ENCODE peak calls at places on chromosome 16, in five cellular contexts. Y is cardiac muscle cell, V is transverse colon, O is fibroblast of lung, R is left lung. E is an unnamed sample. For H3K4me1, the result is how much of the 10 kb centered on the place peaks cover.

GRCh38 chr16:4244254-4244812 is 2.5 kb upstream of the SRL start:
- DNase-seq in Y (peak), V (no peak), O (no peak), R (no peak), E (no peak)

GRCh38 chr16:54160939-54161897 is 125.4 kb downstream of the IRX3 start:
- DNase-seq in Y (no peak), V (no peak), O (no peak), R (no peak), E (no peak)

GRCh38 chr16:4071686-4072561 is 44.3 kb downstream of the ADCY9 start:
- DNase-seq in Y (no peak), V (no peak), O (no peak), R (no peak), E (no peak)

GRCh38 chr16:20871935-20872815 is 28.0 kb downstream of the DCUN1D3 start:
- DNase-seq in Y (no peak), V (no peak), O (no peak), R (no peak), E (no peak)

GRCh38 chr16:53457670-53458069 is 23.4 kb downstream of the RBL2 start:
- DNase-seq in Y (no peak), V (peak), O (no peak), R (no peak), E (no peak)

GRCh38 chr16:52368899-52369298 is 178.0 kb downstream of the TOX3 start:
- DNase-seq in Y (no peak), V (no peak), O (no peak), R (no peak), E (no peak)

GRCh38 chr16:65283238-65283651 is 161.4 kb upstream of the CDH11 start:
- DNase-seq in Y (peak), V (no peak), O (no peak), R (no peak), E (no peak)

GRCh38 chr16:65908568-65908967 is 457.9 kb upstream of the CDH5 start:
- DNase-seq in Y (no peak), V (no peak), O (no peak), R (no peak), E (no peak)

GRCh38 chr16:83615553-83615952 is 192.2 kb upstream of the HSBP1 start:
- DNase-seq in Y (peak), V (no peak), O (peak), R (no peak), E (no peak)

GRCh38 chr16:23268561-23268960 is 33.5 kb upstream of the SCNN1B start:
- DNase-seq in Y (no peak), V (no peak), O (no peak), R (no peak), E (no peak)

GRCh38 chr16:11094075-11094593 is 149.8 kb downstream of the CLEC16A start:
- DNase-seq in Y (peak), V (peak), O (peak), R (peak), E (no peak)

GRCh38 chr16:12729448-12729847 is 74.2 kb downstream of the CPPED1 start:
- DNase-seq in Y (peak), V (no peak), O (peak), R (no peak), E (no peak)

GRCh38 chr16:79790854-79791253 is 190.3 kb upstream of the MAF start:
- DNase-seq in Y (no peak), V (no peak), O (no peak), R (no peak), E (no peak)
- H3K27ac ChIP-seq in Y (no peak), V (no peak), O (no peak), R (no peak), E (no peak)

DNA sequence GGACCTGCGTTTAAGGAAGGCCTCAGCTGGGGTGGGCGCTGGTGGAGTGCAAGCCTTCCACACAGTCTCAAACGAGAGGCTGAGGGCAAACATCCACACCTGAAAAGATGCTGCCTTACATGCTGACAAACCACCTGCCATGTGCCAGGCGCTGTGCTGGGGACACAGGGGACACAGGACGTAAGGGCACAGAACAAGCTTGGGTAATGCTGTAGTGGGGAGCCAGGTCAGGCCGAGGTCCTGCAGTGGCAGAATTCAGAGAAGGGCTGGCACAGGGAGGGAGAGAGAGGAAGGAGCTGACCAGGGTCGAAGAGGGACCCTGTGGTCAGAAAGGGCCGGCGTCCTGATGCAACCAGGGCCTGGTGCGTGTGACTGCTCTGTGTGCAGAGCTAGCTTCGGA is 18.5 kb downstream of the TELO2 start:
- DNase-seq in Y (no peak), V (no peak), O (no peak), R (no peak), E (no peak)
- TF ChIP-seq CTCF in Y (no peak), V (no peak), O (no peak), R (no peak), E (no peak)

DNA sequence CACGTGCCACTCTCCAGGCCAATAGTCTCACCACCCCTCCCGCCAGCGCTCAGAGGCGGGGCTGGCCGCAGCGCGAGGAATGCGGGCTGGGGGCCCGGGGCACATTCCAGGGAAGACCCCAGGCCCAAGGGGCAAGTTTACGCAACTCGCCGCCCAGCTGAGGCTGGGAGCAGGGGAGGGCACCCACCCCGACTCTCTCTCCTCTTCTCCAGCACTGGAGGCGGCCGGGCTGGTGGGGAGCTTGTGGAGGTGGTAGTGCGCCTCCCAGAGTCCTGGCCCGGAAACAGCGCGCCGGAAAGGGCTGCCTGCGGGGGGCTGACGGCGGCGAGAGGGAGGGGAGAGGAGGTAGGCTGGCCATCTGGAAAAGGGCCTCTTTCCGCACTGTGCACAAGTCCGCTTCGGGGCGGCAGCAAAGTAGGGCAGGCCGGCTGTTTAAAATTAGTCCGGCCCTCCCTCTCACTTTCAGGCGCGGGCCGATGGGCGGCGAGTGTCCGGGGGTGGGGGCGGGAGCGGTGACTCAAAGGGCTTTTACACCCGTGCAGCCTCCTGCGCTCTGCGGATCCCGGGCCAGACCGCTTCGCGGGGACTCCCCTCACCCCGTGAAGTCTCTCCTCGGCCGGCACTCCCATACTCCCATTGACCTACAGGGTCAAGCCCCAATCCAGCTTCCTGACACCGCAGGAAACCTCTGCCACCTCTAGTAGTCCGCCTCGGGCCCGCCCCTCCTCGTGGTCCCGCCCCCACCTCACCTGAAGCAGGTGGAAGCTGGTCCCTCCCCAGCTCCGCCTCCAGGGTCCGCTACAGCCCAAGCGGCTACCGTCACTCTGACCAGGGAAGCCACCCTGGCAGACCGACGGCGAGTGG is 968 bp downstream of the FHOD1 start:
- DNase-seq in Y (peak), V (peak), O (peak), R (peak), E (peak)
- H3K4me1 ChIP-seq in Y (under half), V (half or more), O (half or more), R (half or more), E (under half)

DNA sequence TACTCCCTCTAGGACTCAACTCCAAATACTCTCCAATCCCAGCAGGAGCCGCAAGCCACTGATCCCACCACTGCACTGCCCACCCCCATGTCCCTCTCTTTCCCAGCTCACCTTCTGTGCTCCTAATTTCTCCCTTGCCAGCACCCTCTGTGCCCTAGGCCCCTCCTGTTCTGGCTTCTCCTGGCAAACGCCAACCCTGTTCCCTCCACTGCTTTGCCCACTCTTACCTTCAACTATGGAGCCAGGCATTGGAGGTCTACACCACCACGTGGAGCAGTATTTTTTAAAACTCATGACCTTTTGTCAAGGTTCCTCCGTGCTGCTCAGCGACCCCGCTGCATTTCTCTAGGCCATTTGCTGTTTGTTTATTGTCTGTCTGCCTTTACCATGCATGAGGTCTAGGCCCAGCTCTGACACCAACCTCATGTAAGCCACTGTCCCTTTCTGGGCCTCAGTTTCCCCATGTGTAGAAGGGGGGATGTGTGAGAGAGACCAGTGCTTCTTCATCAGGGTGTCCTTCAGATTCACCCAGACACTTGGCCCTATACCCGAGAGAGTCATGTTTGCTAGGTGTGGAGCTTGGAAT is 4.6 kb downstream of the CCDC102A start:
- DNase-seq in Y (no peak), V (no peak), O (no peak), R (peak), E (no peak)
- H3K27ac ChIP-seq in Y (no peak), V (no peak), O (no peak), R (no peak), E (no peak)

DNA sequence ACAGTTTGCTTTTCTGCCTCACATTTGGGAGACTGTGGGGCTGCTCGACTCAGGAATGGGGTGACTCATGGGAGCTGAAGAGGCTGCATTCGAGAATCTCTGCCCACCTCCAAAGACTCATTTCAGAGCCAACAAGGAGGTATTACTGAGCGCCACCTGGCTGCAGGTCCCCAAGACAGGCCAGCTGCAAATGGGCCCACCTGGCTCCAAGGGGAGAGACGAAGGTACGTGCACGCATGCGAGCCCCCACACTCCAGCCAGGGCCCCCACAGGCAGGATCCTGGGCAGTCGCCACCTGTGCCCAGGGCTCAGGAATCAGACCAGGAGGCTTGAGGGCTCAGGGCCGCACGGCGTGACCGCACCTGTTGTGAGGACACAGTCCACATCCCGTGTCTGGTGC is 6.0 kb downstream of the HAGHL start:
- DNase-seq in Y (no peak), V (no peak), O (no peak), R (no peak), E (no peak)
- TF ChIP-seq CTCF in Y (no peak), V (no peak), O (no peak), R (no peak), E (no peak)

GRCh38 chr16:85956426-85956825 is 57.5 kb downstream of the IRF8 start:
- DNase-seq in Y (no peak), V (no peak), O (no peak), R (no peak), E (no peak)

GRCh38 chr16:85955566-85955965 is 56.6 kb downstream of the IRF8 start:
- DNase-seq in Y (no peak), V (no peak), O (no peak), R (no peak), E (no peak)

GRCh38 chr16:85952197-85952596 is 53.2 kb downstream of the IRF8 start:
- DNase-seq in Y (no peak), V (no peak), O (no peak), R (no peak), E (no peak)

GRCh38 chr16:85958731-85959130 is 59.8 kb downstream of the IRF8 start:
- DNase-seq in Y (no peak), V (no peak), O (no peak), R (no peak), E (no peak)

GRCh38 chr16:85954927-85955539 is 56.1 kb downstream of the IRF8 start:
- DNase-seq in Y (no peak), V (no peak), O (no peak), R (no peak), E (no peak)
- H3K4me1 ChIP-seq in Y (under half), V (under half), O (under half), R (under half), E (under half)

DNA sequence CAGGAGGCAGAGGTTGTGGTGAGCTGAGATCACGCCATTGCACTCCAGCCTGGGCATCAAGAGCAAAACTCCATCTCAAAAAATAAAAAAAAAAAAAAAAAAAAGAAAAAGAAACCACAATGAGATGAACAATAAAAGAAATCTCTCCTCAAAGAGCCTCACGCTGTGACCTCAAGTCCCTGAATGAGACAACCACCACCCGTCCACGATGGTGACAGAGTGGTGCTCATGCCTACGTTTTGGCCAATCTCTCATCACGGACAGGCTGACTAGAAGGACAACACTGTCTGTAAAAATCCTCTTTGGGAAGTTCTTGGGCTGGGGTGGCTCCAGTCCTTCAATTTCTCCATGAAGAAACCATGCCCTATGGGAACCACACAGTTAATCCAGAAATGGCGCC is 14.8 kb upstream of the PRSS27 start:
- DNase-seq in Y (no peak), V (no peak), O (no peak), R (no peak), E (no peak)
- H3K27ac ChIP-seq in Y (no peak), V (no peak), O (no peak), R (no peak), E (no peak)

DNA sequence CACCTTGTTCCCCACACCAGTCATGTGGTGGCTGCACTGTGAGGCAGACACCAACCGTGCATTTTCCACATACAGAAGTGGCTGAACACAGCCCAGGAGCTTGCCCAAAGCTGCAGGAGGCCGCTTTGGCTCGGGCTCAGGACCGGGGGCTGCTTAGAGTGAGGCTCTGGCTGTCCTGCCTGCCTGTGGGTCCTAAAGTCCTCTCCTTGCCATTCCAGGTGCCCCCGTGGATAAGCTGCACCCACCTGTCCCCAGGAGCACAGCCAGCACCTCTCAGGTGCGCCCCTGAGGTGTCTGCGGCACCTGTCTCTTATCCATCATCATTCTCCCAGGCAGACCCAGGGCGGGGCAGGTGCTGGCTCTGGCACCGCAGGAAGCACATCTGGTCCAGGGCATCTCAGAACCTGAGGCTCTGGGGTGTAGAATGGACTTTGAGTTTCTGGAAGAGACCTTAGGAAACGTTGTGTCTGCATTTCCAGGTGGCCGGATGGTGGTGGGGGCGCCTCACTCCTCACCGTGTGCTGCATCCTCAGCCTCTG is 180.5 kb upstream of the ZNF469 start:
- DNase-seq in Y (no peak), V (no peak), O (no peak), R (no peak), E (peak)
- TF ChIP-seq CTCF in Y (no peak), V (no peak), O (no peak), R (no peak), E (no peak)